ENCODE peak calls at places on chromosomes 13 and 19, in seven cellular contexts. W is brain microvascular endothelial cell, U is upper lobe of right lung, X is GM23338, G is AG10803, F is endodermal cell, Q is neural progenitor cell. Z is an unnamed sample.

GRCh38 chr19:2481466-2481865 is 5.5 kb downstream of the GADD45B start:
- DNase-seq in W (no peak), U (no peak), X (no peak), G (no peak), F (peak; percentile 39), Q (no peak), Z (no peak)

GRCh38 chr13:80199585-80200292 is 141.2 kb downstream of the SPRY2 start:
- DNase-seq in W (no peak), U (no peak), X (no peak), G (no peak), F (no peak), Q (no peak), Z (no peak)

GRCh38 chr13:44218501-44219240 is 155.0 kb upstream of the SERP2 start:
- DNase-seq in W (peak; percentile 42), U (peak; percentile 88), X (no peak), G (no peak), F (no peak), Q (no peak), Z (peak; percentile 86)

GRCh38 chr19:42024622-42025111 is 30.6 kb upstream of the ATP1A3 start:
- DNase-seq in W (no peak), U (no peak), X (no peak), G (peak; percentile 90), F (no peak), Q (no peak), Z (peak; percentile 81)

GRCh38 chr13:114130131-114130707 is 2.2 kb downstream of the RASA3 start:
- DNase-seq in W (no peak), U (no peak), X (no peak), G (no peak), F (peak; percentile 51), Q (peak; percentile 57), Z (no peak)

GRCh38 chr13:26255717-26256277 is 1.9 kb downstream of the CDK8 start:
- DNase-seq in W (no peak), U (no peak), X (no peak), G (no peak), F (no peak), Q (no peak), Z (no peak)

GRCh38 chr19:50046649-50047503 is 21.1 kb downstream of the ZNF473 start:
- DNase-seq in W (peak; percentile 7), U (peak; percentile 70), X (peak; percentile 87), G (peak; percentile 51), F (peak; percentile 77), Q (no peak), Z (peak; percentile 64)

GRCh38 chr19:46015080-46015960 is 7.5 kb downstream of the PGLYRP1 start:
- DNase-seq in W (no peak), U (peak; percentile 92), X (peak; percentile 96), G (peak; percentile 23), F (peak; percentile 97), Q (peak; percentile 96), Z (peak; percentile 88)

GRCh38 chr13:91346848-91347211 is 657 bp upstream of the MIR17HG start:
- DNase-seq in W (no peak), U (no peak), X (peak; percentile 34), G (no peak), F (no peak), Q (peak; percentile 51), Z (no peak)

GRCh38 chr13:28100149-28101121 is at the start of gene FLT3:
- DNase-seq in W (peak; percentile 9), U (peak; percentile 70), X (peak; percentile 84), G (peak; percentile 5), F (peak; percentile 86), Q (peak; percentile 82), Z (no peak)

GRCh38 chr13:59755647-59756290 is 408.0 kb downstream of the DIAPH3 start:
- DNase-seq in W (no peak), U (no peak), X (no peak), G (no peak), F (no peak), Q (no peak), Z (no peak)

GRCh38 chr19:54481326-54481930 is 8.3 kb upstream of the CDC42EP5 start:
- DNase-seq in W (no peak), U (no peak), X (peak; percentile 95), G (peak; percentile 41), F (peak; percentile 90), Q (peak; percentile 93), Z (no peak)

GRCh38 chr13:113454936-113455335 is 1.6 kb upstream of the ADPRHL1 start:
- DNase-seq in W (no peak), U (peak; percentile 49), X (no peak), G (no peak), F (no peak), Q (no peak), Z (no peak)

GRCh38 chr13:85347251-85347650 is 452.0 kb downstream of the SLITRK6 start:
- DNase-seq in W (peak; percentile 60), U (no peak), X (no peak), G (no peak), F (no peak), Q (no peak), Z (no peak)

GRCh38 chr19:6723108-6723618 is 2.7 kb upstream of the C3 start:
- DNase-seq in W (no peak), U (peak; percentile 79), X (peak; percentile 66), G (peak; percentile 48), F (peak; percentile 67), Q (no peak), Z (peak; percentile 52)

GRCh38 chr19:6719992-6720368 is 470 bp downstream of the C3 start:
- DNase-seq in W (no peak), U (no peak), X (no peak), G (no peak), F (no peak), Q (no peak), Z (no peak)

GRCh38 chr19:6721113-6721474 is 644 bp upstream of the C3 start:
- DNase-seq in W (no peak), U (no peak), X (no peak), G (no peak), F (no peak), Q (no peak), Z (no peak)

GRCh38 chr19:6720369-6721112 is at the start of gene C3:
- DNase-seq in W (no peak), U (peak; percentile 83), X (no peak), G (peak; percentile 85), F (no peak), Q (no peak), Z (peak; percentile 68)

GRCh38 chr19:6721773-6722172 is 1.3 kb upstream of the C3 start:
- DNase-seq in W (no peak), U (no peak), X (no peak), G (no peak), F (no peak), Q (no peak), Z (no peak)
- H3K4me3 ChIP-seq in W (no peak overlapping the region), U (no peak overlapping the region), X (no peak overlapping the region), G (no peak overlapping the region), F (no peak overlapping the region), Q (no peak overlapping the region), Z (no peak overlapping the region)

GRCh38 chr19:36225219-36225892 is 10.4 kb downstream of the ZNF146 start:
- DNase-seq in W (no peak), U (no peak), X (no peak), G (peak; percentile 47), F (no peak), Q (no peak), Z (no peak)
- H3K4me3 ChIP-seq in W (no peak overlapping the region), U (no peak overlapping the region), X (no peak overlapping the region), G (no peak overlapping the region), F (no peak overlapping the region), Q (no peak overlapping the region), Z (no peak overlapping the region)

DNA sequence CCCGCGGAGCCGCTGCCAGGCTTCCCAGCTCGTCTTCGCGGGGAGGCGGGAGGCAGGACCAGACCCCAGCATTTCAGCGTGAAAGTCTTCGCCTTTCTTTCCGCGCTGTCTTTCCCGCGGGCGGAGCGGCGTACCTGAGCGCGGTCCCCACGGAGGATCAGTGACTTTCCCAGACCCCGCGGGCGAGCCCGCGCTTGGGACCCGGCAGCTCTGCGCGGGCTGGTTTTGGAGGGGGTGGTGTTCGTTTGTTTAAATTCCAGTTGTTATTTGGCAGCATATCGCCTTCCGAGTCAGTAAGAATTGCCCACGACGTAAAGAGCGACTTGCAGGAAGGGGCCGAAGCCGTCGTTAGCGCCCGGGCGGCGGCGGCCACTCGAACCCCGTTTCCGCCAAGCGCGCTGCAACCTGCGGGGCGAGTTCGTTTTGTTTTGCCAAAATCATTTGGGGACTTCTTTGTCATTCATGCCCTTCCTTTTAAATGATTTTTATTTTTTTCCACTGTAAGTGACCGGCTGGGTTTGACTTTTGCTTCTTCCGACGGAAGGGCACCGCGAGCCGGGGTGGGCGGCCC is 76.1 kb downstream of the ZIC5 start:
- DNase-seq in W (no peak), U (no peak), X (peak; percentile 49), G (no peak), F (peak; percentile 59), Q (peak; percentile 29), Z (no peak)
- H3K4me3 ChIP-seq in W (peak overlapping the region; percentile 29), U (peak overlapping the region; percentile 42), X (peak overlapping the region; percentile 74), G (peak overlapping the region; percentile 26), F (peak overlapping the region; percentile 50), Q (peak overlapping the region; percentile 31), Z (no peak overlapping the region)

GRCh38 chr13:23941216-23941615 is 43.9 kb upstream of the C1QTNF9B start:
- DNase-seq in W (no peak), U (no peak), X (no peak), G (no peak), F (no peak), Q (no peak), Z (no peak)
- H3K4me3 ChIP-seq in W (no peak overlapping the region), U (no peak overlapping the region), X (no peak overlapping the region), G (no peak overlapping the region), F (no peak overlapping the region), Q (no peak overlapping the region), Z (no peak overlapping the region)

DNA sequence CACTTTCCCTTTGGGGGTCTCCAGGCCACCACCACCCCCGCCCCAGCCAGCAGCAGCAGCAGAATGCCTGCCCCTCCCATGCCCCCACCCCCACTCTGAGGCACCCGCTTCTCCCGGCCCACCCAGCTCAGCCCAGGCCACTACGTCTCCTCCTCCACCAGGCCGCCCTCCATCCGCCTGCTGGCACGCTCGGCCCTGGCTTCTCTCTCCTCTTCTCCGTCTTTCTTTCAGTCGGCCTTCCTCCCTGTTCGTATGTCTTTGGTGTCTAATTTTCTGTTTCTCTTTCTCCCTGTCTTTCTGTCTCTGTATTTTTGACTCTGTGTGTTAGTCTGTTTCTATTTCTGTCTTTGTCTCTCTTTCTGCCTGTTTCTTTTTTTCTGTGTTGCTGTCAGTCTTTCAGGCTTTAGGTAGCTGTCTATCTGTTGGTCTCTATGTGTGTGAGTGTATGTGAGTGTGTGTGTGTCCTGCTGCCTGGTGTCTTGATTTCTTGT is at the start of gene LGI4:
- DNase-seq in W (no peak), U (no peak), X (no peak), G (no peak), F (no peak), Q (peak; percentile 16), Z (no peak)
- H3K4me3 ChIP-seq in W (no peak within 1 kb of the TSS), U (peak within 1 kb of the TSS; percentile 25), X (peak within 1 kb of the TSS; percentile 48), G (no peak within 1 kb of the TSS), F (no peak within 1 kb of the TSS), Q (peak within 1 kb of the TSS; percentile 33), Z (no peak within 1 kb of the TSS)

DNA sequence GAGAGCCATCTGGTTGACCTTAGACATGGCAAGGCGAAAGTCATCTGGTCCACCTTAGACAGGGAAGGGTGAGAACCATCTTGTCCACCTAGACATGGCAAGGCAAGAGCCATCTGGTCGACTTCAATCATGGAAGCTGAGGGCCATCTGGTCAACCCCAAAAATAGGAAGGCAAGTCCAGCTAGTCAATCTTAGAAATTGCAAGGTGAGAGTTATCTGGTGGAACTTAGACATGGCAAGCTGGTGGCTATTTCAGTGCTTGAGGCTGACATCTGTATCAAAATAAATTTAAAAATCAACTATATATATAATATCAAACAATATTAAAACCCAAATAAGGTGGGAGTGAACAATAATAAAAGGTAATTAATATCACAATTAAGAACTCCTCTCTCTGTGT is 83.9 kb downstream of the ZNF726 start:
- DNase-seq in W (no peak), U (no peak), X (no peak), G (no peak), F (no peak), Q (no peak), Z (no peak)
- H3K4me3 ChIP-seq in W (no peak overlapping the region), U (no peak overlapping the region), X (no peak overlapping the region), G (no peak overlapping the region), F (no peak overlapping the region), Q (no peak overlapping the region), Z (no peak overlapping the region)

Z was measured in aorta.